ENCODE peak calls at places on chromosomes 5 and 9, in seven cellular contexts. A is psoas muscle, V is mesothelial cell of epicardium, K is cardiac muscle cell, Q is AG09309, B is heart left ventricle, N is fibroblast of pulmonary artery. C is an unnamed sample.

GRCh38 chr5:32388429-32389111 is 56.0 kb downstream of the ZFR start:
- DNase-seq in K (peak), Q (peak), V (no peak), A (no peak), B (no peak), N (peak), C (no peak)

GRCh38 chr5:38540348-38540747 is 16.1 kb downstream of the LIFR start:
- DNase-seq in B (peak), Q (no peak), K (no peak), V (no peak), N (no peak), A (peak), C (no peak)

GRCh38 chr5:100647461-100648230 is 112.5 kb downstream of the FAM174A start:
- DNase-seq in A (peak), N (peak), Q (no peak), B (peak), K (peak), V (peak), C (no peak)

GRCh38 chr5:91468643-91469422 is 85.7 kb upstream of the ARRDC3 start:
- DNase-seq in V (no peak), A (no peak), Q (no peak), K (no peak), N (peak), B (no peak), C (no peak)

GRCh38 chr5:45109062-45109461 is 300.3 kb downstream of the MRPS30 start:
- DNase-seq in A (no peak), V (no peak), B (no peak), K (no peak), N (no peak), Q (no peak), C (no peak)

GRCh38 chr5:1543398-1544293 is 19.9 kb upstream of the LPCAT1 start:
- DNase-seq in V (no peak), N (peak), Q (no peak), A (no peak), K (peak), B (peak), C (no peak)

GRCh38 chr9:89021154-89021803 is 30.0 kb downstream of the S1PR3 start:
- DNase-seq in N (peak), B (no peak), K (peak), A (peak), V (no peak), Q (peak), C (no peak)

GRCh38 chr5:11302663-11303062 is 541.6 kb upstream of the DAP start:
- DNase-seq in K (no peak), N (no peak), B (no peak), Q (no peak), A (no peak), V (no peak), C (no peak)

GRCh38 chr5:32201140-32201539 is 27.0 kb upstream of the GOLPH3 start:
- DNase-seq in Q (no peak), A (no peak), V (no peak), N (peak), K (peak), B (no peak), C (no peak)

GRCh38 chr5:5116953-5117352 is 23.2 kb upstream of the ADAMTS16 start:
- DNase-seq in V (no peak), N (no peak), B (no peak), K (no peak), Q (no peak), A (no peak), C (no peak)

GRCh38 chr5:85049020-85049419 is 664.3 kb upstream of the EDIL3 start:
- DNase-seq in K (peak), N (peak), B (no peak), A (no peak), V (no peak), Q (no peak), C (no peak)

GRCh38 chr5:72209515-72210115 is 102.3 kb downstream of the MAP1B start:
- DNase-seq in A (no peak), B (no peak), K (peak), V (no peak), Q (no peak), N (no peak), C (no peak)

GRCh38 chr9:123329329-123329955 is 26.6 kb upstream of the CRB2 start:
- DNase-seq in V (no peak), B (no peak), Q (no peak), K (no peak), N (no peak), A (no peak), C (no peak)

GRCh38 chr9:104606202-104606601 is 775 bp upstream of the OR13C2 start:
- DNase-seq in V (no peak), Q (no peak), A (no peak), K (no peak), B (no peak), N (no peak), C (no peak)

GRCh38 chr5:167381457-167381856 is 910.0 kb upstream of the WWC1 start:
- DNase-seq in N (no peak), Q (no peak), A (no peak), K (no peak), B (no peak), V (no peak), C (no peak)

GRCh38 chr5:176365663-176366574 is 632 bp downstream of the ARL10 start:
- DNase-seq in N (peak), V (peak), K (peak), A (peak), Q (peak), B (peak), C (no peak)

GRCh38 chr5:143695244-143695885 is 116.6 kb upstream of the HMHB1 start:
- DNase-seq in V (no peak), B (no peak), A (no peak), Q (no peak), N (peak), K (no peak), C (no peak)

GRCh38 chr9:36731576-36731975 is 158.9 kb downstream of the MELK start:
- DNase-seq in V (no peak), B (no peak), K (peak), Q (no peak), N (peak), A (no peak), C (no peak)

GRCh38 chr5:42514759-42515158 is 91.5 kb downstream of the GHR start:
- DNase-seq in K (no peak), N (no peak), A (no peak), B (no peak), Q (no peak), V (no peak), C (no peak)

GRCh38 chr9:136514022-136514714 is 31.3 kb upstream of the SEC16A start:
- DNase-seq in A (no peak), K (no peak), B (no peak), V (no peak), Q (no peak), N (no peak), C (no peak)

GRCh38 chr9:103617046-103617445 is 477.1 kb upstream of the SMC2 start:
- DNase-seq in N (no peak), Q (no peak), K (no peak), B (no peak), V (no peak), A (no peak), C (no peak)

GRCh38 chr5:180915924-180916323 is 17.0 kb downstream of the BTNL8 start:
- DNase-seq in Q (no peak), A (no peak), V (no peak), N (no peak), B (no peak), K (no peak), C (no peak)

GRCh38 chr9:30723656-30724055 is 1660.8 kb upstream of the ACO1 start:
- DNase-seq in B (no peak), K (no peak), Q (no peak), V (no peak), N (no peak), A (no peak), C (no peak)

GRCh38 chr9:129868033-129868395 is 32.8 kb downstream of the USP20 start:
- DNase-seq in B (no peak), N (no peak), Q (no peak), V (no peak), K (no peak), A (no peak), C (no peak)

GRCh38 chr5:103166704-103167103 is 46.6 kb downstream of the PPIP5K2 start:
- DNase-seq in B (no peak), K (no peak), A (no peak), Q (no peak), N (no peak), V (no peak), C (no peak)

GRCh38 chr9:97863314-97863713 is 10.3 kb downstream of the FOXE1 start:
- DNase-seq in K (no peak), N (no peak), B (no peak), A (no peak), Q (no peak), V (no peak), C (no peak)

GRCh38 chr5:9498541-9499497 is 47.1 kb downstream of the SEMA5A start:
- DNase-seq in K (peak), B (no peak), V (no peak), Q (no peak), A (no peak), N (peak), C (no peak)
- TF ChIP-seq CTCF in K (peak), B (peak), V (no peak), Q (peak), A (no peak), N (peak), C (no peak)

GRCh38 chr5:131392461-131393095 is 128.7 kb downstream of the CDC42SE2 start:
- DNase-seq in N (no peak), A (no peak), Q (no peak), V (no peak), B (no peak), K (no peak), C (no peak)
- TF ChIP-seq CTCF in N (no peak), A (no peak), Q (no peak), V (no peak), B (no peak), K (no peak), C (no peak)

GRCh38 chr9:91241909-91242308 is 119.8 kb downstream of the AUH start:
- DNase-seq in K (no peak), B (no peak), N (no peak), Q (no peak), A (no peak), V (no peak), C (no peak)

GRCh38 chr9:91243029-91243428 is 118.7 kb downstream of the AUH start:
- DNase-seq in V (no peak), A (no peak), Q (no peak), K (no peak), N (no peak), B (no peak), C (no peak)

GRCh38 chr9:91234523-91234922 is 127.2 kb downstream of the AUH start:
- DNase-seq in N (peak), V (no peak), A (no peak), K (no peak), Q (no peak), B (no peak), C (no peak)

GRCh38 chr9:91240596-91240995 is 121.1 kb downstream of the AUH start:
- DNase-seq in B (no peak), A (no peak), V (no peak), N (no peak), K (no peak), Q (no peak), C (no peak)

DNA sequence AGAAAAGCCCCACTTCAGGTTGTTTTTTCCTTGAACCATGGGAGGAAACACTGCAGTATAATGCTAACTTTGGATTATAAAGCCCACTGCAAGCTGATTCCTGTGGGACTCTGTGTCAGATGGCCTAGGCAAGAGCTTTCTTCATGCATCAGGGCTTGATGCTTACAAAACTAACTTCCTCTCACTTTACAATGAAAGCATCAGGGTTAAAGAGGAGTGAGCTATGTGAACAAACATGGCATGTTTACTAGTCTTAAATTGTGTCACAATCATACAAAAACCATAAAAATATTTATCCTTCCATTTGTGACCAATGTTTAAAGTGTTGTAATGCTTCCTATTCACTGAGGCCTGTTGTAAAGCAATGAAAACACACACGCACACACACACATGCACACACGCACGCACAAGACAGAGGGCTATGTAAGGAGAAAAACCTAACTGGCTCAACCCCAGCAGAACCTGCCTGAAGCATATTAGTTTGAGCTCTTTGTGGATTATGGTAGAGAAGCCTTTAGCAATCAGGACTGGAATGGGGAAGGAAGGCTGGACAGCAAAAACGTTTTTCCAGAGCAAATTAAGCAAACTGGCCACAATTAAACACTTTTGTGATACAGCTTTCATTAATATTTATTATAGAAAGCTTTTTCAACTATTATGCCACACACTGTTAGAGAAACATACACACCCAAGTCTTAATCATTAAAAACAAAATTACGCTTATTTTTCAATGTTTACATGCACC is 122.2 kb downstream of the AUH start:
- DNase-seq in B (no peak), A (no peak), V (no peak), Q (no peak), N (no peak), K (no peak), C (no peak)
- TF ChIP-seq CTCF in B (no peak), A (no peak), V (no peak), Q (no peak), N (no peak), K (no peak), C (no peak)

DNA sequence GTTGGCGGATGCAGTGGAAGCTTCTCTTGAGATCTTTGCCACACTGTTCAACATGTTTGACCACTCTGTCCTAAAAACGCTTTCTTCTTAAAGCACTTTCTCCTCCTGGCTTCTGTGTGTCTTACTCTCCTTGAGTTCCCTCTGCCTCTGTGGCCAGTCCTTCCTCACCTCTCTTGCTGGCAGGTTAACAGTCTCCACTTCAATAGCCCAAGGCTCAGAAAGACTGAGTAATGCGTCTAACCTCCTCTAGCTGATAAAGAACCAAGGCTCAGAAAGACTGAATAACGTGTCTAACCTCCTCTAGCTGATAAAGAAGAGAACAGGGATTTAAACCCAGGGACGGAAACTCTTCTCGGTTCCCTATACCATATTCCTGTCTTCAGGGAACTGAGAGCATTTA is 205.2 kb downstream of the AOPEP start:
- DNase-seq in V (no peak), Q (no peak), B (no peak), K (no peak), A (no peak), N (no peak), C (no peak)
- TF ChIP-seq CTCF in V (no peak), Q (no peak), B (no peak), K (no peak), A (no peak), N (no peak), C (no peak)

GRCh38 chr5:149414405-149415244 is 35.5 kb upstream of the IL17B start:
- DNase-seq in N (peak), V (no peak), A (peak), Q (no peak), K (peak), B (peak), C (no peak)

GRCh38 chr5:149411738-149412519 is 32.8 kb upstream of the IL17B start:
- DNase-seq in B (no peak), V (no peak), K (no peak), Q (no peak), N (no peak), A (no peak), C (no peak)

GRCh38 chr5:149412783-149413476 is 33.8 kb upstream of the IL17B start:
- DNase-seq in K (no peak), A (peak), B (no peak), Q (no peak), N (no peak), V (no peak), C (no peak)

GRCh38 chr5:149415245-149415967 is 36.3 kb upstream of the IL17B start:
- DNase-seq in N (no peak), B (no peak), A (no peak), Q (no peak), V (no peak), K (peak), C (no peak)

DNA sequence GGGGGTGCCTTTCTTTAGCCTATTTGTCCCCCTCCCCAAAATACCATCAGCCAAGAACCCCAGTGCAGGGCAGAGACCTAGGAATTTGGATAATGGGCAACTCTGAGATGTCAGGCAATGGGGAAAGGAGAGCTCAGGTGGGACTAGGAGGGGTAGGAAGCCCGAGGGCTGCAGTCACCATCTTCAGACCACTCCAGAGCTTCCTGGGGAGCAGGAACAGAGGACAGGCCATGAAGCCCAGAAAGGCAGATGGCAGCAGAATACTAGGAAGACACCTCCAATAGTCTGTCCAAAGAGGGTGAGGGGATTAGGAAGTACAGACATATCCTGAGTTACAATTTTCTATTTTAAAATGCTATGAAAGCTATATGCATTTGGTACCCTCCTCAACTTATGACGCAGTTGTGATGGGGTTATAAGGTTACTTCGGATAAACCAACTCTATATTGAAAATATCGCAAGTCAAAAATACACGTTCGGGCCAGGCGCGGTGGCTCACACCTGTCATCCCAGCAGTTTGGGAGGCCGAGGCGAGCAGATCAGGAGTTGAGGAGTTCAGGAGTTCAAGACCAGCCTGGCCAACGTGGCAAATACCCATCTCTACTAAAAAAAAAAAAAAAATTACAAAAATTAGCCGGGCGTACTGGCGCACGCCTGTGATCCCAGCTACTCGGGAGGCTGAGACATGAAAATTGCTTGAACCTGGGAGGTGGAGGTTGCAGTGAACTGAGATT is 34.6 kb upstream of the IL17B start:
- DNase-seq in Q (no peak), A (no peak), N (no peak), V (no peak), B (no peak), K (no peak), C (no peak)
- TF ChIP-seq CTCF in Q (no peak), A (no peak), N (no peak), V (no peak), B (no peak), K (no peak), C (no peak)